ENCODE peak calls at places on chromosomes 12 and 14, in six cellular contexts. K, I, Z, G, B and H are unnamed samples.

GRCh38 chr14:59695198-59695597 is 118.6 kb upstream of the CCDC175 start:
- DNase-seq in K (no peak), I (no peak), Z (no peak), G (no peak), B (no peak), H (no peak)

GRCh38 chr14:104975481-104976197 is 2.5 kb downstream of the AHNAK2 start:
- DNase-seq in K (no peak), I (no peak), Z (peak), G (peak), B (no peak), H (no peak)

GRCh38 chr12:109476807-109477184 is 304 bp downstream of the KCTD10 start:
- DNase-seq in K (no peak), I (no peak), Z (no peak), G (no peak), B (peak), H (no peak)

GRCh38 chr12:98417303-98417702 is 98.1 kb upstream of the TMPO start:
- DNase-seq in K (no peak), I (no peak), Z (no peak), G (no peak), B (no peak), H (no peak)

GRCh38 chr14:70602254-70602653 is 1.8 kb upstream of the MED6 start:
- DNase-seq in K (no peak), I (no peak), Z (no peak), G (no peak), B (no peak), H (no peak)

GRCh38 chr12:39935275-39935674 is 170.6 kb downstream of the SLC2A13 start:
- DNase-seq in K (no peak), I (no peak), Z (no peak), G (no peak), B (peak), H (peak)

GRCh38 chr12:115155665-115156645 is 472.0 kb upstream of the TBX3 start:
- DNase-seq in K (no peak), I (peak), Z (no peak), G (no peak), B (peak), H (peak)

GRCh38 chr14:77043177-77043983 is 14.9 kb upstream of the IRF2BPL start:
- DNase-seq in K (no peak), I (peak), Z (no peak), G (no peak), B (peak), H (peak)

GRCh38 chr12:108799528-108800243 is 57.7 kb downstream of the SSH1 start:
- DNase-seq in K (no peak), I (no peak), Z (no peak), G (no peak), B (no peak), H (no peak)

GRCh38 chr14:85576161-85576560 is 46.2 kb downstream of the FLRT2 start:
- DNase-seq in K (no peak), I (no peak), Z (no peak), G (no peak), B (peak), H (peak)

GRCh38 chr12:3630111-3630510 is 122.8 kb downstream of the CRACR2A start:
- DNase-seq in K (no peak), I (no peak), Z (no peak), G (no peak), B (no peak), H (no peak)

GRCh38 chr12:38157933-38158401 is 158.6 kb upstream of the ALG10B start:
- DNase-seq in K (no peak), I (no peak), Z (no peak), G (no peak), B (no peak), H (no peak)

GRCh38 chr14:68800361-68800760 is 7.5 kb upstream of the ZFP36L1 start:
- DNase-seq in K (no peak), I (peak), Z (no peak), G (no peak), B (peak), H (no peak)

GRCh38 chr12:40648519-40648918 is 43.7 kb upstream of the CNTN1 start:
- DNase-seq in K (no peak), I (no peak), Z (peak), G (no peak), B (no peak), H (peak)

GRCh38 chr12:19671695-19672094 is 232.4 kb downstream of the AEBP2 start:
- DNase-seq in K (no peak), I (no peak), Z (no peak), G (no peak), B (no peak), H (no peak)

GRCh38 chr14:28870033-28870564 is 103.5 kb downstream of the FOXG1 start:
- DNase-seq in K (no peak), I (no peak), Z (no peak), G (no peak), B (no peak), H (no peak)

GRCh38 chr12:88393017-88393767 is 187.1 kb downstream of the KITLG start:
- DNase-seq in K (peak), I (peak), Z (peak), G (peak), B (peak), H (peak)

GRCh38 chr12:32896438-32897275 is at the start of gene PKP2:
- DNase-seq in K (peak), I (peak), Z (peak), G (peak), B (peak), H (no peak)

DNA sequence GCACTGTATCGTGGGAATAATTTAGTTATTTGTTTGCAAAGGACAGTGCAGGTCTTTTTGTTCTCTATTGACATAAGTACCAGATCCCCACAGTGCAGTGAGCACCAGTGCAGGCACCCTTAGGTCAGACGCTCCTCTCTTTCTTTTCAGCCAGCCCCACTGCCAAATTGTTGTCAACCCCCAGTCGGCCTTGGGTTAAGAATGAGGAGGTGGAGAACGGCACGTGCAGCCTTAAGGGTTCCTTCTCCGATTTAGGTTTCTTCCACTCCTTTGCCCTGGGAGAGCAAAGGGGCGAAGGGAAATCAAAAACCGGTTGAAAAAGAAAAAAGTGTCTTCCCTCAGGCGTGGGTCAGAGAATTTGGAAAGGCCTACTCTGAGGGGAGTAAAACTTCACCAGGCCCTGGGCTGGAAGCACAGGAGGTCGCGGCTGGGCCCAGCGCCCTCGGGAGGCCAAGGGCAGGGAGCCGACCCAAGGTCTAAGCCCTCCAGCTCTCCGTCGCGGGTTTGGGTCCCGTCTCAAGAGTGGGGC is 4.3 kb downstream of the PAX9 start:
- DNase-seq in K (no peak), I (peak), Z (no peak), G (no peak), B (no peak), H (no peak)
- TF ChIP-seq EZH2 in K (no peak), I (no peak), Z (no peak), G (no peak), B (peak), H (no peak)

DNA sequence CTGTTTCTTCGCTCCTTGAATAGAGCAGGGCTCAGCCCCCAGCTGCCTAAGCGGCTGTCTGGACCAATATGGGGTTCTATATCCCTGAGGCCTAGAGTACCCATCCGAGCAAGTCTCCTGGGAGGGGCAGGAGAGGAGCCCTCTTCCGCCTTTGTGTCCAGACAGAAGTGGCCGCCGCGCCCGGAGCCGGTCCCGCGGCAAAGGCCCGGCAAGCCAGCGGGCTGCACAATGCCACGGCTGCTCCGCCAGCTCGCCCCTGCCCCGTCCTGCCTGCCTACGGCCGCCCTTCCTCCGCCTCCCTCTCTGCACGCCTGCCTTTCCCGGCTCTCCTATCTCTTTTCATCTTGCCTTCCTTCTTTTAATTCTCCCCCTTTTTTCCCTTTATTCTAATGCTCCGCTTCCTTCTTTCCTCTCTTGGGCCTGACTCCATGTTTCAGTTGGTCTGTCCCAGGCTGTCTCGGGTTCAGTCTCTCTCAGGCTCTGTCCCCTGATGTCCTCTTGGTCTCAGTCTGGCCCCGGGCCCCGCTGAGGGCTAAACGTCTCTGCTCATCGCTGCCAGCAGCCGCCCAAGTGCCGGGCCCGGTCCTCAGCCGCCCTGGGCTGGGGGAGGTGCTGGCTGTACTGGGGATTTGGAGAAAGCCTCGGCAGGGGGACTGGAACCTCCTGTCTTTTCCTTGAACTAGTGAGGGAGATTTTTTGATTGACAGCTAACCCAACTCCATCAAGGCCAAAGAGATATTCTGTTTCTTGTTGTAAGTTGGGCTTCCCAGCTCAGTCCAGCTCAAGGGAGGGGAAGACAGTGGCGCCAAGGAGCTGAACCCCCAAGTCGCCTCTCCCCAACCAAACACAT is 2.4 kb upstream of the HOXC9 start:
- DNase-seq in K (no peak), I (no peak), Z (no peak), G (no peak), B (no peak), H (no peak)
- TF ChIP-seq EZH2 in K (no peak), I (no peak), Z (peak), G (peak), B (peak), H (peak)

DNA sequence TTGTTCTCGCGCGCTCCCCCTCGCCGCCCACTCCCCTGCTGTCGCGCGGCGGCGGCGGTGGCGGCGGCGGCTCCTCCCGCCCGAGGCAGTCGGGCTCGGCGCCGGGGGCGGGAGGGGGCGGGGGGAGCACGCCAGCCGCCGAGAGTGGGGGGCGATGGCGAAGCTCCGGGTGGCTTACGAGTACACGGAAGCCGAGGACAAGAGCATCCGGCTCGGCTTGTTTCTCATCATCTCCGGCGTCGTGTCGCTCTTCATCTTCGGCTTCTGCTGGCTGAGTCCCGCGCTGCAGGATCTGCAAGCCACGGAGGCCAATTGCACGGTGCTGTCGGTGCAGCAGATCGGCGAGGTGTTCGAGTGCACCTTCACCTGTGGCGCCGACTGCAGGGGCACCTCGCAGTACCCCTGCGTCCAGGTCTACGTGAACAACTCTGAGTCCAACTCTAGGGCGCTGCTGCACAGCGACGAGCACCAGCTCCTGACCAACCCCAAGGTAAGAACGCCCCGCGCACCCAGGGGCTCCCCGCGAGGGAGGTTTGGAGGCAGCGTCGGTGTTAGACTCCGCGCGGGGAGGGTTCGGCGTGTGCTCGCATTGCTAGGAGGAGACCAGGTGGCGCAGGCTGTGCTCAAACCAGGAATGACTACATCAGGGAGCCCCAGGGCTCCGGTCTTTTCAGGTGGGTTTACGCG is 634 bp downstream of the KCNMB4 start:
- DNase-seq in K (peak), I (peak), Z (peak), G (peak), B (peak), H (peak)
- TF ChIP-seq EZH2 in K (no peak), I (no peak), Z (no peak), G (no peak), B (peak), H (no peak)

GRCh38 chr12:110687770-110688169 is 1.1 kb downstream of the HVCN1 start:
- DNase-seq in K (no peak), I (no peak), Z (no peak), G (no peak), B (no peak), H (no peak)

GRCh38 chr12:110689601-110690430 is 901 bp upstream of the HVCN1 start:
- DNase-seq in K (no peak), I (no peak), Z (peak), G (peak), B (peak), H (peak)

GRCh38 chr12:110686294-110686903 is 2.5 kb downstream of the HVCN1 start:
- DNase-seq in K (no peak), I (no peak), Z (no peak), G (no peak), B (no peak), H (no peak)

GRCh38 chr12:110689002-110689600 is at the start of gene HVCN1:
- DNase-seq in K (no peak), I (no peak), Z (peak), G (peak), B (peak), H (no peak)

GRCh38 chr12:110688446-110689001 is 391 bp downstream of the HVCN1 start:
- DNase-seq in K (no peak), I (no peak), Z (peak), G (no peak), B (no peak), H (no peak)
- TF ChIP-seq EZH2 in K (no peak), I (no peak), Z (peak), G (no peak), B (no peak), H (no peak)

GRCh38 chr12:57622293-57623245 is 10.4 kb downstream of the B4GALNT1 start:
- DNase-seq in K (no peak), I (no peak), Z (no peak), G (no peak), B (no peak), H (no peak)

GRCh38 chr12:57623385-57623784 is 9.6 kb downstream of the B4GALNT1 start:
- DNase-seq in K (no peak), I (no peak), Z (no peak), G (no peak), B (no peak), H (no peak)

GRCh38 chr12:57620245-57620935 is 9.2 kb downstream of the ARHGEF25 start:
- DNase-seq in K (no peak), I (no peak), Z (no peak), G (no peak), B (no peak), H (no peak)

GRCh38 chr12:57620936-57621496 is 9.8 kb downstream of the ARHGEF25 start:
- DNase-seq in K (no peak), I (no peak), Z (peak), G (no peak), B (no peak), H (no peak)

GRCh38 chr12:57621497-57622292 is 10.5 kb downstream of the ARHGEF25 start:
- DNase-seq in K (peak), I (peak), Z (peak), G (peak), B (no peak), H (no peak)
- TF ChIP-seq EZH2 in K (no peak), I (no peak), Z (no peak), G (no peak), B (no peak), H (no peak)

GRCh38 chr12:121550974-121551631 is 29.7 kb downstream of the KDM2B start:
- DNase-seq in K (no peak), I (no peak), Z (no peak), G (no peak), B (no peak), H (no peak)
- TF ChIP-seq EZH2 in K (no peak), I (no peak), Z (no peak), G (no peak), B (no peak), H (no peak)